ENCODE peak calls at places on chromosomes 4 and X, in four cellular contexts. J is A549, K is HCT116, Q is HepG2. C is an unnamed sample.

GRCh38 chrX:386768-387575 is at the start of gene PPP2R3B:
- DNase-seq in Q (peak), K (peak), J (peak), C (peak)

GRCh38 chr4:53785996-53786395 is 194.7 kb upstream of the LNX1 start:
- DNase-seq in K (no peak), J (no peak), Q (no peak), C (no peak)

GRCh38 chr4:52869196-52869595 is 7.1 kb downstream of the RASL11B start:
- DNase-seq in Q (no peak), K (no peak), J (no peak), C (no peak)

GRCh38 chrX:70129811-70130210 is 3.4 kb upstream of the IGBP1 start:
- DNase-seq in Q (peak), K (no peak), J (peak), C (no peak)

GRCh38 chr4:118120120-118120760 is 86.0 kb downstream of the NDST3 start:
- DNase-seq in Q (no peak), K (no peak), J (no peak), C (no peak)

GRCh38 chr4:36317731-36318130 is 36.3 kb downstream of the DTHD1 start:
- DNase-seq in Q (no peak), K (no peak), J (no peak), C (no peak)

GRCh38 chr4:60759518-60760245 is 440.4 kb upstream of the ADGRL3 start:
- DNase-seq in K (no peak), J (no peak), Q (no peak), C (no peak)

GRCh38 chr4:154686838-154687237 is 57.0 kb upstream of the LRAT start:
- DNase-seq in Q (no peak), J (no peak), K (no peak), C (no peak)

GRCh38 chrX:72475338-72475737 is 97.3 kb downstream of the HDAC8 start:
- DNase-seq in J (no peak), Q (no peak), K (no peak), C (no peak)

GRCh38 chr4:105113800-105114199 is 32.9 kb upstream of the TET2 start:
- DNase-seq in J (no peak), K (no peak), Q (no peak), C (peak)

GRCh38 chr4:115190529-115190928 is 77.1 kb upstream of the NDST4 start:
- DNase-seq in Q (no peak), K (no peak), J (no peak), C (no peak)

GRCh38 chrX:12991575-12991974 is 16.7 kb downstream of the TMSB4X start:
- DNase-seq in K (no peak), Q (no peak), J (no peak), C (no peak)

GRCh38 chr4:70734168-70734954 is 12.6 kb downstream of the RUFY3 start:
- DNase-seq in J (no peak), Q (peak), K (no peak), C (no peak)

GRCh38 chr4:38241541-38241940 is 281.3 kb downstream of the PTTG2 start:
- DNase-seq in Q (no peak), K (no peak), J (no peak), C (no peak)

GRCh38 chrX:129720741-129721140 is 18.0 kb upstream of the XPNPEP2 start:
- DNase-seq in K (no peak), J (no peak), Q (no peak), C (no peak)

GRCh38 chr4:113761682-113762060 is at the start of gene CAMK2D:
- DNase-seq in Q (peak), K (peak), J (peak), C (no peak)

GRCh38 chr4:24382381-24382780 is 202.0 kb downstream of the DHX15 start:
- DNase-seq in K (no peak), J (peak), Q (peak), C (no peak)

GRCh38 chr4:70632028-70632427 is 3.5 kb downstream of the ENAM start:
- DNase-seq in J (peak), K (peak), Q (no peak), C (no peak)

GRCh38 chr4:11475871-11476270 is 47.2 kb upstream of the HS3ST1 start:
- DNase-seq in J (no peak), K (no peak), Q (no peak), C (no peak)

GRCh38 chr4:128707864-128708263 is 101.6 kb upstream of the JADE1 start:
- DNase-seq in Q (no peak), J (no peak), K (no peak), C (no peak)

GRCh38 chr4:182770259-182770968 is 146.8 kb downstream of the DCTD start:
- DNase-seq in K (no peak), J (no peak), Q (no peak), C (no peak)

GRCh38 chrX:42664706-42665105 is 113.3 kb downstream of the PPP1R2C start:
- DNase-seq in J (no peak), K (no peak), Q (no peak), C (no peak)

GRCh38 chr4:8708401-8709021 is 115.9 kb downstream of the CPZ start:
- DNase-seq in Q (no peak), J (no peak), K (no peak), C (no peak)

GRCh38 chrX:132591719-132592275 is 103.0 kb upstream of the MBNL3 start:
- DNase-seq in Q (no peak), K (no peak), J (no peak), C (no peak)

GRCh38 chr4:81466841-81467671 is 4.7 kb downstream of the RASGEF1B start:
- DNase-seq in Q (peak), J (peak), K (peak), C (peak)

GRCh38 chr4:94882756-94883155 is 125.0 kb downstream of the BMPR1B start:
- DNase-seq in J (no peak), K (no peak), Q (no peak), C (no peak)

GRCh38 chr4:183342541-183343533 is 20.6 kb upstream of the CLDN24 start:
- DNase-seq in Q (no peak), K (no peak), J (no peak), C (no peak)

GRCh38 chr4:140717313-140717712 is 38.9 kb downstream of the TBC1D9 start:
- DNase-seq in Q (no peak), K (no peak), J (no peak), C (no peak)

GRCh38 chrX:48890934-48891401 is 6.6 kb downstream of the TIMM17B start:
- DNase-seq in J (no peak), K (no peak), Q (no peak), C (no peak)

GRCh38 chr4:60089546-60090273 is 1110.4 kb upstream of the ADGRL3 start:
- DNase-seq in K (no peak), J (no peak), Q (no peak), C (no peak)

DNA sequence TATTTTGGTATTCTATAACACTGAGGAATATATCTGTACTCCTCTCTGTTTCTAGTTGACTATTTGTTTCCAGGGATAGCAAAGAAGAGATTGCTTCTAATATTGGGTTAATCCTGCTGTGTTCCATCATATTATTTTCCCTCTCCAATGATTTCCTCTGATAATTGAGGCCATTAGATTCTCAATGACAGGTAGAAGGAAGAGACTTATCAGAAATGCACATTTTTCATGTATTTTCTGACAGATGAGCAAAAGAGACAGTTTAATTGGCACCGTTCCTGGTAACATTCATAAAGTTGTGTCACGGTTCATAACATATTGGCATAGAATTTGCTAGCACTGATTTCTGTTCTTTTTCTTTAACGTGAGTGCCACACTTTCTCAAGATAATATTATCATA is 58.2 kb downstream of the NRK start:
- DNase-seq in J (no peak), K (no peak), Q (no peak), C (no peak)
- TF ChIP-seq REST in J (no peak), K (no peak), Q (no peak), C (no peak)

DNA sequence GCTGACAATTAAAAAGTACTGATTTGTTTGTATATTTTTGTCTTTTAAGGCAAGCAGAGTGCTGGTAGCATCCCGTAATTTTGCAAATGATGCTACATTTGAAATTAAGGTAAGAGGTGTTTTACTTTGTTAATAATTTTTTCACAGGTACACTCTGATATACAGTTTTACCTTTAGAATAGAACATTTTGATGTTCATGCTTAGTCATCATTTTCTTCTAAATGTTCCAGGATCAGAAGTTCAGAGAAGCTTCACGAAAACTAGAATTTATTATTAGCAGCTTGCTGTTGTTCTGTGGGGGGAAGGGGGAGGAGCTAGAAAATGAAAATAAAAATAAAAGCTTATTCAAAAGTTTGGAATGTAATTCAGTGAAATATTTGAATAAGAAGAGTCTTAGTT is 5.5 kb downstream of the PDHA1 start:
- DNase-seq in Q (no peak), K (no peak), J (no peak), C (no peak)
- TF ChIP-seq REST in Q (no peak), K (no peak), J (no peak), C (no peak)

GRCh38 chr4:88108747-88109122 is 49.7 kb downstream of the ABCG2 start:
- DNase-seq in K (no peak), J (no peak), Q (no peak), C (no peak)

GRCh38 chr4:88109123-88109864 is 49.1 kb downstream of the ABCG2 start:
- DNase-seq in K (no peak), J (peak), Q (peak), C (no peak)

GRCh38 chr4:88106205-88106604 is 52.2 kb downstream of the ABCG2 start:
- DNase-seq in J (peak), K (no peak), Q (no peak), C (no peak)

GRCh38 chr4:88104902-88105610 is 53.4 kb downstream of the ABCG2 start:
- DNase-seq in K (no peak), J (peak), Q (no peak), C (no peak)

DNA sequence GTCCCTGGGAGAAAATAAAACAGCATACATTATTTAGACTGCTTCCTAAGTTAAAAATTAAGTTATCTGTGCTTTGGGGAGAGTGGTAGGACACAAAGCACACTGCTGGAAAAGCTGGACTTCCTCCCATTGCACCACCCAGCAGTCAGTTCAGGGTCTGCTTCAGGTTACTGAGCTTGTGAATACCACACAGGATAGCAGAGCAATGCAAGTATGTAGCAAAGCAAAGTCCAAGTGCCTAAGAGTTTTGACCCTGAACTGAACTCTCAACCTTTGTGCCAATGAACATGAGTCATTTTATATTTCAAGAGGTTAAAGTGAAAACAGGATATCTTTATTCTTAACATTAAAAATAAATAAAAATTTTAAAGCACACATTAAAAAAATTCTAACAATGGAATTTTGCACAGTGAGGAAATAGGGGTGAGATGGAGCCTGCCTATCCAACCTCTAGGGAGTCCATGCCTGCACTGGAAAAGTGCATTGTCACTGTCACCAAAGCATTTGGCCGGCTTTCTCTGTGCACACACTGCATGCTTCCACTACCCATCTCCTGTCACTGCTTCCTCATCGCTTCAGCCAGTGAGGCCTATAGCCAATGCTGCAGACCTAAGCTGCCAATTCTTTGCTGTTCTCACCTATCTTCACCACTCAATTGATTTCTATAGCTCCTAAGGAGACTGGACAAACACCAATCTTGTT is 50.9 kb downstream of the ABCG2 start:
- DNase-seq in J (peak), Q (peak), K (no peak), C (no peak)
- TF ChIP-seq REST in J (no peak), Q (no peak), K (no peak), C (no peak)

DNA sequence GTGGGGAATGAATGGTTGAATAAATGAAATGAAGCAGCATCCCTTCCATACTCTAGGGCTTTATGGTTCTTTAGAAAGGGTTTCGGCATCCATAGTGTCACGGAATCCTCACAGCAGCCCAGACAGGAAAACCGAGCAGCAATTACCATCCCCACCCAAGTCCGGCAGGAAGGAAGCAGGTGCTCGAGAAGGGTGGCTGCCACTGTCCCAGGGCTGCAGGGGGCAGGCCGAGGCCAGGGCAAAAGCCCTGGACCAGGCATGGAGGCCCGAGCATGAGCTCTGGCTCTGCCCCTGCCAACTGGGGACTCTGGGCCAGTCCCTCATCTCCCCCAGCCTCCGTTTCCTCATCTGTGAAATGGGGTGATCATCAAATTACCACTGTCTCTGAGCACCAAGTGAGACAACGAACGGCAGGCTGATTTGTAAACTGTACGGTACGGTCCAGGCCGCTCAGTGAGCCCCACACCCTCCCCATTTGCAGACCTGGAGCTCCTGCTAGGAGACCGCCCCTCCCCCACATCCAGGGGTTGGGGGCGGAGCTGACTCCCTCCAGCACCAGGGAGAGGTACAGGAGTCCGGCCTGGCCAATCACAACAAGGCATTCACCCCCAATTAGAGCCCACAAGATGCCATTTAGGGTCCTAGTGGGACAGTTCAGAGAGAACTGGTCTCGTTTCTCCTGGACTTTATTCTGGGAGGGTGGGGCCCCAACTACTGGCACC is 100.4 kb downstream of the WFS1 start:
- DNase-seq in J (no peak), K (no peak), Q (no peak), C (no peak)
- TF ChIP-seq REST in J (no peak), K (no peak), Q (no peak), C (no peak)

GRCh38 chr4:157165935-157166334 is 54.6 kb upstream of the GRIA2 start:
- DNase-seq in J (no peak), Q (no peak), K (no peak), C (no peak)
- TF ChIP-seq REST in J (no peak), Q (no peak), K (no peak), C (no peak)

DNA sequence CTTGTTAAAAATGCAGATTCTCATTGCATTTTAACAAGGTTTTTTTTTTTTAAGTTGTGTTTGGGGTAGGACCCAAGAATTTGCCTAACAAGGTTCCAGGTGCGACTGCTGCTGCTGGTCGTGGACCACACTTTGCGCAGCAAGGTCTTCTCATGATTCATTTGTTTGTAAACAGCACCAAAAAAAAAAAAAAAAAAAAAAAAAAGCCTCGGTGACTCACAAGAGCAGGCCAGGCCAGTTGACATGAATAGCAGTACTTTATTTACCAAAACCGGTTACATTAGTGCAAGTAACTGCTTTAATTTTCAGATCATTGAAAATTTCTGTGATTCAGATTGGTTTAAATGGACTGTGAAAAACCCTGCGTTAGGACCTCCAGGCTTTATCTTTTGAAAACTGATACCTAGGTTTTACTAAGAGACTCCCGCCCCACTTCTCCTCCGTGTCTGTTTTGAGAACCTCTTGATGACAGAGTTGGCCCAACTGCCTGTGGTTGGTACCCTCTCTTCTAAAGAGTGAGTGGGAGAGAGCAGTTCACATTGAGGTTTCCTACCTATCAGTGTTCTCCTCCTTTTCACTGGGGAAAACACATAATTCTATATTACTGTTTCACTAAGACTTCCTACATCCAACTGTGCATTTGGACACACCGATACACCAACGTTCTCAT is 86.2 kb downstream of the PHEX start:
- DNase-seq in Q (no peak), J (no peak), K (no peak), C (no peak)
- TF ChIP-seq REST in Q (no peak), J (no peak), K (no peak), C (no peak)

C was measured in HL-60.